ENCODE peak calls at places on chromosomes 2 and 18, in seven cellular contexts. S is IMR-90, C is MM.1S, W is fibroblast of lung, N is hepatocyte, I is endothelial cell of umbilical vein, E is H1. G is an unnamed sample.

GRCh38 chr18:48868468-48869466 is 82.0 kb downstream of the SMAD7 start:
- DNase-seq in S (peak), C (peak), W (peak), N (peak), I (no peak), E (no peak), G (peak)

GRCh38 chr2:61853086-61853847 is 593 bp downstream of the FAM161A start:
- DNase-seq in S (no peak), C (peak), W (peak), N (peak), I (no peak), E (no peak), G (peak)

GRCh38 chr2:28617502-28618184 is 121.8 kb downstream of the PLB1 start:
- DNase-seq in S (no peak), C (no peak), W (no peak), N (no peak), I (peak), E (no peak), G (no peak)

GRCh38 chr2:188628989-188629889 is 337.6 kb downstream of the GULP1 start:
- DNase-seq in S (peak), C (no peak), W (peak), N (peak), I (peak), E (no peak), G (no peak)

GRCh38 chr2:40103590-40103989 is 324.5 kb upstream of the THUMPD2 start:
- DNase-seq in S (peak), C (no peak), W (peak), N (no peak), I (no peak), E (no peak), G (no peak)

GRCh38 chr2:136117391-136117841 is 533 bp downstream of the CXCR4 start:
- DNase-seq in S (peak), C (peak), W (peak), N (peak), I (peak), E (no peak), G (peak)

GRCh38 chr2:211216221-211216620 is 659.8 kb downstream of the CPS1 start:
- DNase-seq in S (no peak), C (peak), W (no peak), N (no peak), I (no peak), E (no peak), G (no peak)

GRCh38 chr2:12277305-12278034 is 439.3 kb upstream of the TRIB2 start:
- DNase-seq in S (no peak), C (no peak), W (peak), N (peak), I (no peak), E (no peak), G (no peak)

GRCh38 chr2:36507408-36507812 is 90.6 kb downstream of the FEZ2 start:
- DNase-seq in S (peak), C (peak), W (peak), N (peak), I (peak), E (no peak), G (no peak)

GRCh38 chr18:63271881-63272299 is 47.7 kb downstream of the BCL2 start:
- DNase-seq in S (no peak), C (no peak), W (no peak), N (no peak), I (no peak), E (no peak), G (no peak)

GRCh38 chr2:44286119-44286883 is 11.0 kb downstream of the SLC3A1 start:
- DNase-seq in S (no peak), C (no peak), W (no peak), N (no peak), I (no peak), E (no peak), G (no peak)

GRCh38 chr2:75595541-75596395 is 35.0 kb upstream of the EVA1A start:
- DNase-seq in S (peak), C (no peak), W (peak), N (no peak), I (peak), E (no peak), G (peak)

GRCh38 chr18:51123481-51123880 is 74.0 kb downstream of the MEX3C start:
- DNase-seq in S (no peak), C (no peak), W (no peak), N (no peak), I (no peak), E (no peak), G (no peak)

GRCh38 chr2:35503738-35504160 is 851.8 kb upstream of the CRIM1 start:
- DNase-seq in S (no peak), C (no peak), W (peak), N (no peak), I (peak), E (no peak), G (no peak)

GRCh38 chr2:72765997-72766609 is 59.7 kb downstream of the EXOC6B start:
- DNase-seq in S (no peak), C (no peak), W (peak), N (no peak), I (no peak), E (no peak), G (no peak)
- H3K27ac ChIP-seq in S (no peak), C (no peak), W (no peak), N (no peak), I (no peak), E (no peak), G (no peak)

GRCh38 chr2:150609831-150610582 is 122.5 kb upstream of the RND3 start:
- DNase-seq in S (peak), C (no peak), W (peak), N (no peak), I (no peak), E (no peak), G (peak)

GRCh38 chr2:150607471-150607870 is 120.0 kb upstream of the RND3 start:
- DNase-seq in S (peak), C (no peak), W (no peak), N (no peak), I (no peak), E (no peak), G (no peak)

GRCh38 chr2:150608341-150608740 is 120.9 kb upstream of the RND3 start:
- DNase-seq in S (no peak), C (no peak), W (no peak), N (no peak), I (no peak), E (no peak), G (no peak)

GRCh38 chr2:150612957-150613710 is 125.7 kb upstream of the RND3 start:
- DNase-seq in S (no peak), C (no peak), W (no peak), N (no peak), I (peak), E (no peak), G (no peak)

GRCh38 chr2:150610670-150611279 is 123.3 kb upstream of the RND3 start:
- DNase-seq in S (peak), C (peak), W (no peak), N (peak), I (peak), E (peak), G (peak)
- TF ChIP-seq CTCF in S (peak), C (peak), W (peak), N (peak), I (peak), E (peak), G (peak)

GRCh38 chr2:217639481-217639880 is 363.3 kb downstream of the TNS1 start:
- DNase-seq in S (no peak), C (no peak), W (no peak), N (no peak), I (no peak), E (no peak), G (no peak)
- H3K27ac ChIP-seq in S (no peak), C (no peak), W (no peak), N (no peak), I (no peak), E (no peak), G (no peak)

DNA sequence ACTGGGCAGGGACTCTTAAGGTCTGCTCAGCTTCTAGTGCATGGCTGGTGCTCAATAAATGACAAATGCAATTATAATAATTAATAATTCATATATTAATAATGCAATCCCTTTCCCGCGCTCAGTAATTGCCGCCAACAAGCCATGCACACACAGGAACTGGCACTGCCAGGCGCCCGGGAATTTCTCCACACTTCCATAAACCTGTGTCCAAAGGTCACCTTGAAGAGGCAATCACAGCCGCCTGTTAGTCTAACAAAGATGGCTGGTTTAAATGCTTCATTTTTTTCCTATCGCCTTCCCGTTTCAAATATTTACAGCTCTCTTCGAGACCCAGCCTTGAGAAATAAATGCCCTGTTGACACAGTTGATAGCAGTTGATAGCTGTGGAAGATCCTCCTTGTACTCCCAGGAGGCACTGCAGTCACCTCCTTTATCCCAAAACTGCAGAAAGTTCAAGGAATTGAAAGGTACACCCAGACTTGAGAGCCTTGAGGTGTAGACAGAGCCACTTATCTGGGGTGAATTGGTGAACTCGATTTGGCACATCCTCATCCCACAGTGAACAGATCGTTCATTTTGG is 156.4 kb downstream of the INO80D start:
- DNase-seq in S (no peak), C (no peak), W (no peak), N (peak), I (no peak), E (no peak), G (no peak)
- TF ChIP-seq CTCF in S (no peak), C (no peak), W (no peak), N (no peak), I (no peak), E (no peak), G (no peak)

G was measured in osteoblast.